ENCODE peak calls at places on chromosomes 7 and 10, in seven cellular contexts. H, X, J, D, C, V and M are unnamed samples.

GRCh38 chr10:119466655-119467054 is 75.9 kb downstream of the RGS10 start:
- DNase-seq in J (no peak), D (no peak), V (no peak), H (peak; percentile 66), X (peak; percentile 65), C (no peak), M (no peak)

GRCh38 chr7:43700059-43700501 is 29.2 kb downstream of the COA1 start:
- DNase-seq in J (peak; percentile 26), H (peak; percentile 46), C (peak; percentile 44), X (peak; percentile 68), D (no peak), V (no peak), M (peak; percentile 50)

GRCh38 chr7:22002731-22003130 is 57.0 kb upstream of the CDCA7L start:
- DNase-seq in C (no peak), J (no peak), D (no peak), V (no peak), X (no peak), H (no peak), M (no peak)

GRCh38 chr7:123209786-123210185 is 10.0 kb upstream of the SLC13A1 start:
- DNase-seq in H (peak; percentile 57), C (peak; percentile 18), X (no peak), D (peak; percentile 65), J (no peak), V (no peak), M (peak; percentile 20)

GRCh38 chr7:74417419-74417971 is 36.2 kb upstream of the GTF2IRD1 start:
- DNase-seq in C (peak; percentile 69), H (peak; percentile 57), J (peak; percentile 82), D (peak; percentile 66), V (no peak), X (peak; percentile 44), M (peak; percentile 80)

GRCh38 chr7:55234408-55234807 is 130.7 kb upstream of the LANCL2 start:
- DNase-seq in D (no peak), H (no peak), J (no peak), X (no peak), C (no peak), V (no peak), M (no peak)

GRCh38 chr10:103645141-103646054 is 151.9 kb downstream of the NEURL1 start:
- DNase-seq in D (no peak), X (no peak), V (no peak), J (no peak), C (peak; percentile 64), H (peak; percentile 27), M (no peak)

GRCh38 chr10:19158358-19158757 is 109.8 kb downstream of the MALRD1 start:
- DNase-seq in J (no peak), C (no peak), H (no peak), D (no peak), X (no peak), V (no peak), M (no peak)

GRCh38 chr7:25260862-25261454 is 32.7 kb upstream of the NPVF start:
- DNase-seq in H (no peak), V (no peak), X (peak; percentile 79), C (no peak), D (no peak), J (no peak), M (peak; percentile 79)

GRCh38 chr10:21401196-21401595 is 124.3 kb downstream of the SKIDA1 start:
- DNase-seq in H (no peak), D (no peak), J (no peak), C (no peak), X (no peak), V (no peak), M (no peak)

GRCh38 chr7:149642579-149642978 is 130.8 kb downstream of the ZNF467 start:
- DNase-seq in D (no peak), V (no peak), H (no peak), X (no peak), J (no peak), C (no peak), M (no peak)

GRCh38 chr10:112744525-112744924 is 205.5 kb upstream of the TCF7L2 start:
- DNase-seq in V (no peak), D (no peak), J (no peak), C (no peak), H (no peak), X (no peak), M (no peak)
- H3K27ac ChIP-seq in V (no peak overlapping the region), D (no peak overlapping the region), J (no peak overlapping the region), C (no peak overlapping the region), H (no peak overlapping the region), X (no peak overlapping the region), M (no peak overlapping the region)

DNA sequence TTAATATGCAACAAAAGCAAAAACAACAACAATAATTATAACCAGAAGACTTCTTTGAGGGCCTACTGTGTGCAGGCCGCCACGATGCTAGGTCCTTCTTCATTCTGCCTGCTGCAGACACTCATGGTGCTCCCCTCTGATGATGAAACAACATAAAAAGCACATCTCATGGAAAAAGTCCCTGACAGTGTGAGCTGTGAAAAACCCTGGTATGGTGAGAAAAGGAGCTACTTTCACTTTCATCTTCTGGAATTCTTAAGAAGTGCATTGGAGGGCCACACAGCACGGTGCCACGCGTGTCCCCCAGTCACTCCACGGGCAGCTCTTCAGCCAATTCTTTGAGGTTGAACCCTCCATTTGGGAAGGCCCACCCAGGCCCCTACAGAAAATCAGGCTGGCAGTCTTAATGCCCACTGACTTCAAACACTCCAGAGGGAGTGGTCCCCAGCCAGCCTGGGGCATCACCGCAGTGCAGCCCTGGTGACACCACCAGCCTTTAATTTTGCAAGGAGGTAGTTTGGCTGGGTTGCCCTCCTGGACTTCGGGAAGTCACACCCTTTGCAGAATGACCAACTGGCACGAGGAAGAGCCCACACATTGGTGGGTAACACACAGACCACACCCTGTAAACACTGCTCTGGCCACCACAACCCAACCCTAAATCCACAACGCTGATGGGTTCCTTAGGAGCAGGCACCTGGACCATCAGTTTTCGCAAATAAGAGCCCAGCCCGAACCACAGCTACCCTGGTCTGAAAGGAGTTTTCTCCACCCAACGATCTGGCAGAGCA is 7.6 kb downstream of the KCNMA1 start:
- DNase-seq in H (peak; percentile 14), D (no peak), J (no peak), C (no peak), V (no peak), X (no peak), M (peak; percentile 39)
- H3K4me3 ChIP-seq in H (no peak overlapping the region), D (no peak overlapping the region), J (no peak overlapping the region), C (no peak overlapping the region), V (no peak overlapping the region), X (no peak overlapping the region), M (no peak overlapping the region)

GRCh38 chr10:113967096-113967495 is 76.6 kb upstream of the ADRB1 start:
- DNase-seq in C (no peak), H (no peak), J (no peak), V (no peak), D (no peak), X (no peak), M (no peak)
- H3K4me1 ChIP-seq in C (no peaks in the 10 kb centered on the region), H (peaks cover 3% of the 10 kb centered on the region), J (peaks cover 4% of the 10 kb centered on the region), V (no peaks in the 10 kb centered on the region), D (peaks cover 13% of the 10 kb centered on the region), X (no peaks in the 10 kb centered on the region), M (peaks cover 2% of the 10 kb centered on the region)

GRCh38 chr10:28986856-28987255 is 302.0 kb upstream of the LYZL1 start:
- DNase-seq in J (no peak), X (no peak), H (no peak), C (no peak), V (no peak), D (no peak), M (no peak)
- H3K27ac ChIP-seq in J (no peak overlapping the region), X (no peak overlapping the region), H (peak overlapping the region; percentile 6), C (no peak overlapping the region), V (no peak overlapping the region), D (no peak overlapping the region), M (no peak overlapping the region)

DNA sequence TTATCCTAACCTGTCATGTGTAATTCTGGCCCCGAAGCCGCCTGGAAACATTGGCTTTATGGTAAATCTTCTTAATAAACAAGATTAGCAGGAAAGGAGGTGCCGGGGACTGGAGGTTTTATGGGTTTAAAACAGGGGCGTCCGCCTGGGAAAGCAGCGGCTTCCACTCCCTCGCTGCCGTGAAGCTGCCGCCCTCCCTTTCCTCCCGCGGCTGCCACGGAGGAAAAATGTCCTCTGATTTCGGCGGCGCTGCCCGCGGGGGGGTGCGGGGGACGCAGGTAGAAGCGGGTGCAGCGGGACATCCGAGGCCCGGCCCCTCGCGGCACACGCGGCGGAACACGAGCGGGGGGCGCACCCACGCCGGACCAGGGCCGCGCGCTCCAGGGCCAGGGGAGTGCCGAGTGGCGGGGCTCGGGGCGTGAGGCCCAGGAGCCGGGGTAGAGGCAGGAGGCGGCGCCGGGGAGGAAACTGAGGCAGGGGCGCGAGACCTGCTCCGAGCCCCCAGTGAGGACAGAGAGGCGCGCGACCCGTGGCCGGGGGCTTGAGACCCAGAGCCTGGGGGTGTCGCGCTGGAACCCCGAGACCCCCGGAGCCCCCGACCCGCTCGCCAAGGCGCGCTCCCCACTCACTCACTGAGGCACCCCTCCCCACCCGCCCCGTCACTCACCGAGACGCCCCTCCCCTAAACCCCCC is 978 bp downstream of the PTPRN2 start:
- DNase-seq in X (no peak), D (peak; percentile 46), H (no peak), V (no peak), C (no peak), J (peak; percentile 14), M (no peak)
- H3K4me3 ChIP-seq in X (no peak overlapping the region), D (peak overlapping the region; percentile 22), H (no peak overlapping the region), V (no peak overlapping the region), C (no peak overlapping the region), J (peak overlapping the region; percentile 11), M (no peak overlapping the region)